ENCODE peak calls at places on chromosomes 7 and 10, in four cellular contexts. Q is activated CD8-positive, alpha-beta memory T cell treated with anti-CD3 and anti-CD28 coated beads, Interleukin-2, amount 10 ng/mL, durations not matched to agents 7 days and 5 days; T is stimulated activated CD8-positive, alpha-beta memory T cell treated with anti-CD3 and anti-CD28 coated beads, Interleukin-2, amount 100 ng/mL, for 1 hour; L is HCEC 1CT. E is an unnamed sample.

GRCh38 chr10:73586583-73586984 is 4.6 kb downstream of the USP54 start:
- DNase-seq in T (no peak), Q (no peak), L (peak; percentile 77), E (peak; percentile 32)

GRCh38 chr7:1229956-1230355 is 2.7 kb upstream of the UNCX start:
- DNase-seq in Q (no peak), L (no peak), T (no peak), E (no peak)

GRCh38 chr7:111232249-111233084 is 141.5 kb downstream of the LRRN3 start:
- DNase-seq in L (peak; percentile 83), T (no peak), Q (no peak), E (peak; percentile 48)

GRCh38 chr7:69062020-69062760 is 536.1 kb upstream of the AUTS2 start:
- DNase-seq in T (no peak), Q (no peak), L (no peak), E (no peak)

GRCh38 chr10:129848571-129849451 is 115.3 kb downstream of the EBF3 start:
- DNase-seq in T (no peak), Q (no peak), L (no peak), E (no peak)

GRCh38 chr7:6238309-6238925 is 34.0 kb downstream of the CYTH3 start:
- DNase-seq in T (no peak), Q (no peak), L (no peak), E (no peak)

GRCh38 chr7:157000741-157001653 is 9.5 kb downstream of the MNX1 start:
- DNase-seq in T (no peak), Q (no peak), L (no peak), E (no peak)

GRCh38 chr10:110081914-110082313 is 74.1 kb downstream of the ADD3 start:
- DNase-seq in L (peak; percentile 30), T (no peak), Q (no peak), E (peak; percentile 6)

GRCh38 chr7:125412890-125413665 is 483.5 kb upstream of the POT1 start:
- DNase-seq in Q (no peak), L (no peak), T (no peak), E (no peak)

GRCh38 chr10:20175738-20176137 is 359.5 kb downstream of the PLXDC2 start:
- DNase-seq in T (no peak), Q (no peak), L (no peak), E (no peak)